ENCODE peak calls at places on chromosomes 16 and 17, in six cellular contexts. M, W, A, G, F and C are unnamed samples.

GRCh38 chr16:86865866-86866675 is 287.7 kb downstream of the FOXL1 start:
- DNase-seq in M (no peak), W (no peak), A (no peak), G (peak), F (peak), C (no peak)

GRCh38 chr17:59199398-59199797 is 10.4 kb upstream of the SMG8 start:
- DNase-seq in M (no peak), W (no peak), A (no peak), G (no peak), F (no peak), C (no peak)

GRCh38 chr16:90077240-90077756 is at the start of gene PRDM7:
- DNase-seq in M (peak), W (peak), A (peak), G (peak), F (peak), C (peak)

GRCh38 chr17:67096609-67097008 is 52.3 kb downstream of the CACNG1 start:
- DNase-seq in M (no peak), W (no peak), A (no peak), G (no peak), F (no peak), C (no peak)

GRCh38 chr17:82237746-82238561 is 9.1 kb downstream of the SLC16A3 start:
- DNase-seq in M (no peak), W (no peak), A (no peak), G (no peak), F (no peak), C (no peak)

GRCh38 chr17:67855504-67856324 is 30.4 kb downstream of the BPTF start:
- DNase-seq in M (no peak), W (no peak), A (no peak), G (no peak), F (no peak), C (no peak)

GRCh38 chr16:23941963-23942564 is 106.3 kb downstream of the PRKCB start:
- DNase-seq in M (no peak), W (no peak), A (no peak), G (no peak), F (no peak), C (no peak)

GRCh38 chr17:76398523-76399174 is 14.2 kb downstream of the SPHK1 start:
- DNase-seq in M (no peak), W (no peak), A (no peak), G (no peak), F (no peak), C (no peak)

GRCh38 chr17:79461041-79461440 is 149.8 kb downstream of the RBFOX3 start:
- DNase-seq in M (no peak), W (no peak), A (no peak), G (peak), F (no peak), C (no peak)

GRCh38 chr17:18257268-18257681 is 1.3 kb downstream of the FLII start:
- DNase-seq in M (no peak), W (peak), A (no peak), G (no peak), F (no peak), C (peak)

GRCh38 chr17:37118738-37119137 is 170.0 kb downstream of the AATF start:
- DNase-seq in M (no peak), W (no peak), A (no peak), G (no peak), F (no peak), C (no peak)
- H4K91ac ChIP-seq in M (no peak), W (no peak), A (no peak), G (no peak), F (no peak), C (no peak)

GRCh38 chr17:54270499-54270898 is 447.8 kb downstream of the KIF2B start:
- DNase-seq in M (no peak), W (no peak), A (no peak), G (no peak), F (no peak), C (no peak)
- H2AK5ac ChIP-seq in M (no peak), W (no peak), A (no peak), G (no peak), F (no peak), C (no peak)

GRCh38 chr17:50586421-50587247 is 26.1 kb downstream of the CACNA1G start:
- DNase-seq in M (no peak), W (no peak), A (no peak), G (no peak), F (no peak), C (no peak)

GRCh38 chr17:50585346-50585745 is 24.8 kb downstream of the CACNA1G start:
- DNase-seq in M (no peak), W (no peak), A (no peak), G (no peak), F (no peak), C (no peak)

GRCh38 chr17:50587571-50587970 is 27.1 kb downstream of the CACNA1G start:
- DNase-seq in M (no peak), W (no peak), A (no peak), G (no peak), F (no peak), C (no peak)

GRCh38 chr17:50584749-50585148 is 24.2 kb downstream of the CACNA1G start:
- DNase-seq in M (no peak), W (no peak), A (no peak), G (no peak), F (no peak), C (no peak)

DNA sequence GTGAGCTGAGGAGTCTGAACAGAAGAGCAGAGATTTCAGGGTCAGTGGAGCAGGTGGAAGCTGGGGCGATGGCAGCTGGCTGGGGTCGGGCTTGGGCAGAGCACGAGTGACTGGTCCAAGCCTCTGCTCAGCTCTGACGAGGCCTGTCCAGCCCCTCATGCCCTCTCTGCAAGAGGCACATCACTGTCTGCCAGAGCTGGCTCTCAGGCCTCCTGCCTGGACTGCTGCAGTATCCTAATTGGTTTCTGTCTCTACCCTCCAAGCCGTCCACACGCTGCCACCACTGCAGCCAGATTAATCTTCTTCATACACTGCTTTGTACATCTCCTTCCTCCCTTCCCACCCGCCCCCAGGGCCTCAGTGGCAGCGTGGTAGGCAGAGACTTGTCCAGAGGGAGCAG is 25.4 kb downstream of the CACNA1G start:
- DNase-seq in M (no peak), W (no peak), A (no peak), G (no peak), F (no peak), C (no peak)
- H3K9ac ChIP-seq in M (peak), W (no peak), A (no peak), G (no peak), F (no peak), C (no peak)

GRCh38 chr16:79993810-79994209 is 393.3 kb upstream of the MAF start:
- DNase-seq in M (no peak), W (no peak), A (no peak), G (no peak), F (no peak), C (no peak)
- H4K91ac ChIP-seq in M (no peak), W (no peak), A (no peak), G (no peak), F (peak), C (no peak)

DNA sequence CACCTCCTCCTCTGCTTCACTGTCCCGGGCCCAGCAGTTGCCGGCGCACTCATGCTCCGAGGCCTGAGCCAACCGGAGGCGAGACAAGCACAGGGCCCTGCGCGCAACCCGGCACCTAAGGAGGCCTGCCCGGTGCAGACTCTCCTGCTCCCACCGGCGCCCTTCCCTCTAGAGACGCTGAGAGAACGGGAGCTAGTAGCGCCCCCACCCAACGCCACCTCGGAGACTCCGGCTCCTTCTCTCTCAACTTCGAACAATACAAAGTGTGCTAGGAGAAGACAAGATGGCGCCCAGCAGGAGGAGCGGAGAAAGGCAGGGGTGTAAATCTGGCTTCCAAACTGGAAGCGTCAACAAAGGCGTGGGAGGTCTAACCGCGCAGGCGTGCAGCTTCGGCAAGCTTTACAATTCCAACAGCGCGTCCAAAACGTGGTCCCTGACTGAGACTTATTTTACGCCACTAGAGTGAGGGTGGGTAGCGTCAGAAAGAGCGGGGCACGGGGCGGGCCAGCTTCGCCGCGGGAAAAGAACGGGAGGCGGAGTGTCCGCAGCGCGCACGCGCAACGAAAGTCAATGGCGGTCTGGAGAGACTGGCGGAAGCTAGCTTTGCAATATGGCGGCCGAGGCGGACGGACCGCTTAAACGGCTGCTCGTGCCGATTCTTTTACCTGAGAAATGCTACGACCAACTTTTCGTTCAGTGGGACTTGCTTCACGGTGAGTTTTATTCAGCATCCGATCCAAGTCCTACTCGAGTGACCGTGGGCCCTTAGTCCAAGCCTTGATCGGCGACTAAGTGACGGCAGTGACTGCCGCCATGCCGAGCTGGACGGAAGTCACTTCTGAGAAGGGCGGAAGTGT is at the start of gene MPDU1:
- DNase-seq in M (peak), W (peak), A (no peak), G (peak), F (peak), C (peak)
- H2AK5ac ChIP-seq in M (peak), W (no peak), A (peak), G (peak), F (peak), C (peak)

GRCh38 chr17:12813680-12814079 is 24.4 kb downstream of the ARHGAP44 start:
- DNase-seq in M (no peak), W (no peak), A (no peak), G (no peak), F (no peak), C (no peak)

GRCh38 chr17:12808723-12809122 is 19.4 kb downstream of the ARHGAP44 start:
- DNase-seq in M (no peak), W (no peak), A (no peak), G (no peak), F (no peak), C (no peak)

GRCh38 chr17:12815642-12816141 is 26.4 kb downstream of the ARHGAP44 start:
- DNase-seq in M (no peak), W (no peak), A (no peak), G (no peak), F (no peak), C (no peak)

GRCh38 chr17:12812877-12813276 is 23.6 kb downstream of the ARHGAP44 start:
- DNase-seq in M (no peak), W (no peak), A (no peak), G (no peak), F (no peak), C (no peak)

GRCh38 chr17:12814718-12815117 is 25.4 kb downstream of the ARHGAP44 start:
- DNase-seq in M (no peak), W (no peak), A (no peak), G (no peak), F (no peak), C (no peak)
- H3K9ac ChIP-seq in M (no peak), W (no peak), A (no peak), G (no peak), F (no peak), C (no peak)

DNA sequence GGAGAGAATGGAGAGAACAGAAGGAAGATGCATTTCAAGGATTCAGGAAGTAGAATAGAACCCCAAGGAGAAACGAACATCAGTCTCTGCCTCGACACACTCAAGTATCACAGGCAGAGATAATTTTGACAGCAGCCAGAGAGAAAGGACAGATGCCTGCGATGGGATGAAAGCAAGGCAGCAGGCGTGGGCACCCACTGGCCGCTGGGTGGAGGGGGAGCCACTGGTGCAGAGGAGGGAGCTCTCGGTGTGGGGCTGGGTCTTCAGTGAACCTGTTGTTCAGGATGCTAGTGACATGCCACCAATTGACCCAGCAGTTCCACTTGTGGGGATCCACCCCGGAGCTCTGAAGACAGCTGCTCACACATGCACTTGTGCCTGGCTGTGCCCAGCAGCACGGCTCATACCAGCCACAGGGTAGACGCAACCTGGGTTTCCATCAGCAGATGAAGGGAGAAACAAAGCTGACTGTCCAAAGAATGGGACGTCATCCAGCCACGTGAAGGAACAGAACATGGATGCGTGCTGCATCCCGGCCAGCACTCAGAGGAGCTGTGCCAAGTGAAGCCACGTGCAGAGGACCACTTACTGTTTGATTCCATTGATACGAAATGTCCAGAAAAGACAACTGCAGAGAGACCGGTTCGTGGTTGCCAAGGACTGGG is 127.0 kb downstream of the BANP start:
- DNase-seq in M (no peak), W (no peak), A (no peak), G (no peak), F (no peak), C (no peak)
- H4K91ac ChIP-seq in M (no peak), W (no peak), A (no peak), G (no peak), F (no peak), C (no peak)

GRCh38 chr16:5918553-5919127 is 821.0 kb upstream of the EEF2KMT start:
- DNase-seq in M (no peak), W (peak), A (no peak), G (no peak), F (no peak), C (no peak)

GRCh38 chr16:5916711-5917191 is 819.2 kb upstream of the EEF2KMT start:
- DNase-seq in M (no peak), W (no peak), A (no peak), G (no peak), F (no peak), C (no peak)

GRCh38 chr16:5917436-5917835 is 819.8 kb upstream of the EEF2KMT start:
- DNase-seq in M (no peak), W (no peak), A (no peak), G (no peak), F (no peak), C (no peak)
- H2AK5ac ChIP-seq in M (no peak), W (no peak), A (peak), G (no peak), F (no peak), C (no peak)

GRCh38 chr17:19359856-19360255 is 2.7 kb downstream of the B9D1 start:
- DNase-seq in M (no peak), W (no peak), A (no peak), G (no peak), F (no peak), C (no peak)

GRCh38 chr17:19360772-19361171 is 1.8 kb downstream of the B9D1 start:
- DNase-seq in M (no peak), W (no peak), A (no peak), G (no peak), F (no peak), C (no peak)

GRCh38 chr17:19361975-19362292 is 589 bp downstream of the B9D1 start:
- DNase-seq in M (no peak), W (no peak), A (no peak), G (no peak), F (no peak), C (no peak)

GRCh38 chr17:19362293-19363113 is at the start of gene B9D1:
- DNase-seq in M (peak), W (peak), A (peak), G (peak), F (peak), C (peak)

DNA sequence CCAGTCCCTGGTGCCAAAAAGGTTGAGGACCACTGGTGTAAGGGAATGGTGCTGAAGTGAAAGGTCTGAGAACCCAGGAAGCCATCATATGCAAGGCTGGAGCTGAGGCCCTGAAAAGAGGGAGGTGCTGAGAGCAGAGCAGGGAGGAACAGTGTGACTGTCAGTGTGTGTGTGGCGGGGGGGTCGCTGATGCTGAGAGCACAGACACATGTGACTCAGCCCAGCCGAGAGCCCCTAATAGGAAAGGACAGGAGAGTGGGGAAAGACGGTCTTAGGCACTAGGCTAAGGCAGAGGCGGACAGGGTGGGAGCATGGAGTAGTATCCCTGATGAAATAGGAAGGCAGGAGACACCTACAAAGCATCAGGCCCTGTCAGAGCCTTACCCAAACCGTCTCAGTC is 1.2 kb downstream of the B9D1 start:
- DNase-seq in M (no peak), W (no peak), A (no peak), G (no peak), F (peak), C (no peak)
- H3K9ac ChIP-seq in M (no peak), W (no peak), A (no peak), G (peak), F (peak), C (no peak)

GRCh38 chr17:61735807-61736206 is 127.5 kb downstream of the BRIP1 start:
- DNase-seq in M (no peak), W (no peak), A (no peak), G (no peak), F (no peak), C (no peak)
- H4K91ac ChIP-seq in M (no peak), W (no peak), A (no peak), G (no peak), F (no peak), C (no peak)